ENCODE peak calls at places on chromosomes 7 and 10, in seven cellular contexts. O, F, R, D, Q, V and Z are unnamed samples.

GRCh38 chr10:103828107-103828506 is 27.3 kb downstream of the SH3PXD2A start:
- DNase-seq in F (no peak), Q (no peak), R (no peak), V (no peak), D (no peak), O (peak), Z (no peak)

GRCh38 chr10:47421057-47421952 is 37.2 kb upstream of the ZNF488 start:
- DNase-seq in Q (no peak), V (no peak), R (no peak), F (no peak), D (no peak), O (peak), Z (no peak)

GRCh38 chr7:142328006-142328405 is 70.1 kb upstream of the PRSS58 start:
- DNase-seq in V (no peak), F (no peak), Q (no peak), O (no peak), R (no peak), D (no peak), Z (no peak)

GRCh38 chr10:53135213-53135896 is 362.8 kb upstream of the MBL2 start:
- DNase-seq in F (no peak), D (no peak), R (peak), V (no peak), Q (no peak), O (no peak), Z (no peak)

GRCh38 chr7:16817536-16817935 is 12.7 kb upstream of the AGR2 start:
- DNase-seq in Q (no peak), F (no peak), V (no peak), D (no peak), R (no peak), O (no peak), Z (no peak)

GRCh38 chr10:123746016-123746415 is 79.9 kb downstream of the GPR26 start:
- DNase-seq in F (no peak), Q (no peak), V (no peak), R (no peak), O (no peak), D (no peak), Z (no peak)

GRCh38 chr10:132955479-132955878 is 13.1 kb upstream of the CFAP46 start:
- DNase-seq in V (no peak), D (no peak), O (no peak), F (no peak), Q (no peak), R (no peak), Z (no peak)

GRCh38 chr7:112080441-112080840 is 125.8 kb downstream of the DOCK4 start:
- DNase-seq in D (no peak), F (no peak), V (peak), R (peak), Q (no peak), O (no peak), Z (peak)

GRCh38 chr10:81179805-81180452 is 642.2 kb downstream of the SH2D4B start:
- DNase-seq in V (peak), F (no peak), D (peak), O (no peak), Q (no peak), R (peak), Z (peak)

GRCh38 chr7:107725138-107725740 is 18.7 kb upstream of the CBLL1 start:
- DNase-seq in O (peak), D (peak), F (peak), V (peak), Q (no peak), R (peak), Z (peak)

GRCh38 chr7:41969713-41970112 is 266.8 kb upstream of the INHBA start:
- DNase-seq in R (no peak), D (no peak), O (no peak), F (no peak), Q (no peak), V (no peak), Z (no peak)

GRCh38 chr10:123913688-123914268 is 22.2 kb upstream of the CPXM2 start:
- DNase-seq in D (no peak), V (no peak), F (peak), R (no peak), Q (no peak), O (no peak), Z (peak)

GRCh38 chr10:22420787-22421517 is 75.7 kb downstream of the SPAG6 start:
- DNase-seq in V (no peak), O (no peak), D (no peak), Q (no peak), F (no peak), R (no peak), Z (peak)

GRCh38 chr10:102449321-102450123 is 1.8 kb downstream of the C10orf95 start:
- DNase-seq in D (peak), F (peak), Q (peak), R (peak), V (peak), O (peak), Z (peak)

GRCh38 chr10:119658274-119658673 is 7.1 kb downstream of the BAG3 start:
- DNase-seq in D (no peak), R (peak), V (no peak), O (peak), Q (no peak), F (peak), Z (peak)

GRCh38 chr10:129382401-129382800 is 84.6 kb upstream of the MGMT start:
- DNase-seq in D (no peak), V (no peak), R (no peak), Q (no peak), F (no peak), O (no peak), Z (no peak)

GRCh38 chr10:59865101-59865500 is 41.3 kb downstream of the CCDC6 start:
- DNase-seq in F (peak), O (peak), Q (no peak), V (no peak), R (peak), D (no peak), Z (no peak)

GRCh38 chr10:30059209-30060107 is at the start of gene JCAD:
- DNase-seq in D (peak), V (no peak), O (no peak), Q (peak), R (no peak), F (peak), Z (peak)

GRCh38 chr10:96255569-96256335 is 15.6 kb downstream of the BLNK start:
- DNase-seq in R (no peak), D (no peak), F (no peak), Q (no peak), V (no peak), O (no peak), Z (no peak)

GRCh38 chr7:132373879-132374278 is 202.4 kb downstream of the PLXNA4 start:
- DNase-seq in D (no peak), R (no peak), F (no peak), Q (no peak), O (no peak), V (no peak), Z (no peak)

GRCh38 chr7:155215576-155216325 is 81.9 kb upstream of the INSIG1 start:
- DNase-seq in D (peak), V (no peak), Q (no peak), R (no peak), O (no peak), F (no peak), Z (no peak)

GRCh38 chr10:86049442-86049841 is 317.2 kb downstream of the GRID1 start:
- DNase-seq in Q (no peak), O (no peak), R (no peak), F (no peak), D (no peak), V (no peak), Z (no peak)

GRCh38 chr10:100827819-100828743 is 82.7 kb downstream of the PAX2 start:
- DNase-seq in R (no peak), D (peak), O (no peak), F (peak), V (no peak), Q (peak), Z (no peak)

GRCh38 chr7:45990276-45990675 is 69.2 kb upstream of the IGFBP3 start:
- DNase-seq in F (no peak), O (no peak), Q (no peak), V (no peak), D (no peak), R (no peak), Z (no peak)

GRCh38 chr7:87225696-87226095 is 6.2 kb upstream of the TMEM243 start:
- DNase-seq in O (no peak), V (no peak), R (no peak), Q (no peak), D (no peak), F (no peak), Z (no peak)

DNA sequence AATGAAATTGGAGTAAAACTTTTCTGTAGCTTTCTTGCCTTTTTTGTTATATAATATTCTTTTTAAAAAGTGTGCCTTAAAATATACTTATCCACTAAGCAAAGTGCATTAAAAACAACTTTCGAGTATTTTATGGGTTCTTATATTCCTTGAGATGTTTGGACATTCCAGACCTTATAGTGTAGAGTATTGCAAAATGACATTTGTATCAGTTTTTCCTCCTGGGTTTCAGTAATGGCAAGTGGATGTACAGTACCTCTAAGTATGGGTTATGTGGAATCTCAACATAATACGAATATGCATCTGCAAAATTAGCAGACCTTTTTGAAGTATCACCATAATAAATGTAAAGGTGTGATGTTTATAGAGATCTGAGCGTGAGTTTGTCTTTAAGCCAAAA is 2.7 kb downstream of the CDK13 start:
- DNase-seq in V (no peak), Q (no peak), D (no peak), R (no peak), O (no peak), F (no peak), Z (peak)
- H3K9ac ChIP-seq in V (peak), Q (no peak), D (peak), R (peak), O (peak), F (peak), Z (peak)

DNA sequence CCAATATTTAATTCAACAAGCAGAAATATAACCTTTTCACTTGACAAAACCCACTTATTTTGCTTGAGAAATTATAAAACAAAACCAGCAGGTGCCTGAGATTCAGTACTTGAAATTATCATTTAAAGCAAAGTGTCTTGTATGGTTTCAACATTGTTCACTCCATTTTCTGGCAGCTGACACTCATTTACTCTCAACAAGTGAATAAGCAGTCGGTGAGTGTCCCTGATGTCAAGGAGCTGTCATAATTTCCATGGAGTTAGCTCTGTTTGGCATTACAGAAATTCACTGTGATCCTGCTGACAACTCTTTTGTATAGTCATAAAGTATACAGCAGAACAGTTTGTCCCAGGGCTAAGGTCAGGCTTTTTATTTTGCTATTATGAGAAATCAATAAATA is 490.0 kb downstream of the CNTNAP2 start:
- DNase-seq in F (no peak), O (no peak), R (no peak), V (no peak), Q (no peak), D (no peak), Z (no peak)
- TF ChIP-seq MAX in F (no peak), O (no peak), R (no peak), V (no peak), Q (no peak), D (no peak), Z (no peak)

DNA sequence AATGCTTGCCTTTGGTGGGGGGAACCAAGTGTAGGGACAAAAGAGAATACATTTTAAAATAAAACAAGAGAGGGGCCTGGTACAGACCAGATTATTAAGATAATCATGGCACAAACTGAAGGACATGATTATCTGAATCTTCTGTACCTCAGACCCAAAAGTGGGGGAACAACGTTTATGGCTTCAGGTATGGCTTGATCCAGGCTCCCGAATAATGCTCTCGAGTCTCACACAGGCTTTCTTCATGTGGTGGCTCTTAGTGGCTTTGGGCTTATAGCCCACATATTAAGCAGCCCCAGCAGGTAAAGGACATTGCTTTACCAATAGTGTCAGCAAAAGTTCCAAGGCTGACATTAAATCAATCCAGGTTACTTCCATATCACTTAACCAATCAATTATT is 106.8 kb upstream of the FOXK1 start:
- DNase-seq in V (no peak), R (no peak), O (no peak), D (no peak), F (peak), Q (no peak), Z (no peak)
- H3K9ac ChIP-seq in V (no peak), R (no peak), O (no peak), D (no peak), F (no peak), Q (no peak), Z (no peak)

GRCh38 chr7:91291302-91291701 is 27.1 kb downstream of the FZD1 start:
- DNase-seq in Q (no peak), F (no peak), R (no peak), O (no peak), D (no peak), V (no peak), Z (no peak)

GRCh38 chr7:91292506-91292905 is 28.3 kb downstream of the FZD1 start:
- DNase-seq in O (no peak), Q (no peak), F (no peak), D (no peak), R (no peak), V (no peak), Z (no peak)

GRCh38 chr7:91291902-91292301 is 27.7 kb downstream of the FZD1 start:
- DNase-seq in O (no peak), F (no peak), Q (no peak), V (no peak), D (no peak), R (no peak), Z (no peak)

GRCh38 chr7:91293840-91294239 is 29.6 kb downstream of the FZD1 start:
- DNase-seq in R (no peak), D (no peak), O (no peak), Q (no peak), F (no peak), V (no peak), Z (no peak)

DNA sequence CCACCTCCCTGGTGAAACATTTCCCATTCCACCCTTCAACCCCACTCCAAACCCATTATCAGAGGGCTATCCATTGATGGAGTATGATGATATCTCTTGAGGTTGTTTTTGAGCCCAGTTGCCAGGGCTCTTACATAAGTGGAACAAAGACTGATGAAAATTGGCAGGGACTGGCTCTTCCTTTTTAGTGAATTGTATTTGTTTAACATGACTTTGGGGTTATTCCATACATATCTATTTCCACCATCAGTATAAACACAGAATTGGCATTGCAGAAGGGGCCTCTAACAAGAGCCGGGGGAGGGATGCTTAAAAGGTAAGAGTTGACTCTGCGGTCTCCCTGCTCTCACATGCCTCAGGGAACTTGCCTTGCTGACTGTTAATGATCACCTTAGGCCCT is 28.9 kb downstream of the FZD1 start:
- DNase-seq in Q (no peak), O (no peak), D (no peak), F (no peak), R (no peak), V (no peak), Z (peak)
- TF ChIP-seq MAX in Q (no peak), O (no peak), D (no peak), F (no peak), R (no peak), V (no peak), Z (no peak)

GRCh38 chr10:12605580-12606405 is 256.4 kb downstream of the CAMK1D start:
- DNase-seq in R (peak), O (no peak), D (no peak), Q (no peak), F (no peak), V (no peak), Z (no peak)
- H3K9ac ChIP-seq in R (no peak), O (no peak), D (no peak), Q (no peak), F (no peak), V (peak), Z (no peak)

GRCh38 chr7:729154-730000 is 2.3 kb upstream of the PRKAR1B start:
- DNase-seq in D (no peak), Q (no peak), R (no peak), V (no peak), O (no peak), F (no peak), Z (no peak)
- TF ChIP-seq MAX in D (no peak), Q (no peak), R (no peak), V (no peak), O (no peak), F (no peak), Z (no peak)